ENCODE peak calls at places on chromosomes 2 and 18, in four cellular contexts. W is transverse colon, E is prostate gland, Q is heart left ventricle. G is an unnamed sample.

GRCh38 chr18:42514522-42514921 is 559.5 kb downstream of the PIK3C3 start:
- DNase-seq in W (no peak), E (no peak), Q (no peak), G (no peak)

GRCh38 chr2:9423922-9424272 is 443 bp downstream of the CPSF3 start:
- DNase-seq in W (peak), E (no peak), Q (no peak), G (no peak)

GRCh38 chr2:132253496-132254305 is 91.9 kb upstream of the ANKRD30BL start:
- DNase-seq in W (no peak), E (no peak), Q (no peak), G (no peak)

GRCh38 chr2:69997296-69998184 is 36.1 kb upstream of the ASPRV1 start:
- DNase-seq in W (peak), E (no peak), Q (no peak), G (no peak)

GRCh38 chr2:53767405-53768232 is at the start of gene CHAC2:
- DNase-seq in W (peak), E (peak), Q (peak), G (peak)

GRCh38 chr2:102262218-102263129 is 48.9 kb upstream of the IL1RL1 start:
- DNase-seq in W (no peak), E (no peak), Q (no peak), G (no peak)

GRCh38 chr2:201857326-201857725 is 51.0 kb downstream of the CDK15 start:
- DNase-seq in W (no peak), E (no peak), Q (no peak), G (no peak)

GRCh38 chr18:24019641-24020331 is 5.2 kb downstream of the TTC39C start:
- DNase-seq in W (no peak), E (no peak), Q (no peak), G (no peak)

GRCh38 chr18:46917108-46917807 is at the start of the genes KATNAL2 and PIAS2:
- DNase-seq in W (peak), E (peak), Q (peak), G (peak)

GRCh38 chr2:158670292-158670691 is 124.8 kb upstream of the DAPL1 start:
- DNase-seq in W (no peak), E (no peak), Q (no peak), G (no peak)

GRCh38 chr2:80365762-80366161 is 61.2 kb upstream of the LRRTM1 start:
- DNase-seq in W (no peak), E (no peak), Q (no peak), G (no peak)

GRCh38 chr18:31970617-31971016 is 27.7 kb upstream of the TRAPPC8 start:
- DNase-seq in W (no peak), E (no peak), Q (no peak), G (no peak)

GRCh38 chr18:66971951-66972350 is 368.1 kb upstream of the CDH19 start:
- DNase-seq in W (no peak), E (no peak), Q (no peak), G (no peak)

GRCh38 chr18:47520263-47520662 is 268.8 kb upstream of the SKOR2 start:
- DNase-seq in W (no peak), E (no peak), Q (no peak), G (no peak)

GRCh38 chr2:64711260-64711659 is 57.5 kb upstream of the SERTAD2 start:
- DNase-seq in W (no peak), E (no peak), Q (no peak), G (no peak)

GRCh38 chr2:160876029-160876428 is 284.2 kb upstream of the TANK start:
- DNase-seq in W (no peak), E (no peak), Q (no peak), G (no peak)

GRCh38 chr2:128310094-128310716 is 8.5 kb downstream of the HS6ST1 start:
- DNase-seq in W (no peak), E (no peak), Q (peak), G (no peak)

GRCh38 chr2:184067502-184067901 is 530.8 kb upstream of the ZNF804A start:
- DNase-seq in W (no peak), E (no peak), Q (no peak), G (no peak)

GRCh38 chr2:198401644-198402043 is 597.3 kb downstream of the PLCL1 start:
- DNase-seq in W (no peak), E (no peak), Q (no peak), G (no peak)

DNA sequence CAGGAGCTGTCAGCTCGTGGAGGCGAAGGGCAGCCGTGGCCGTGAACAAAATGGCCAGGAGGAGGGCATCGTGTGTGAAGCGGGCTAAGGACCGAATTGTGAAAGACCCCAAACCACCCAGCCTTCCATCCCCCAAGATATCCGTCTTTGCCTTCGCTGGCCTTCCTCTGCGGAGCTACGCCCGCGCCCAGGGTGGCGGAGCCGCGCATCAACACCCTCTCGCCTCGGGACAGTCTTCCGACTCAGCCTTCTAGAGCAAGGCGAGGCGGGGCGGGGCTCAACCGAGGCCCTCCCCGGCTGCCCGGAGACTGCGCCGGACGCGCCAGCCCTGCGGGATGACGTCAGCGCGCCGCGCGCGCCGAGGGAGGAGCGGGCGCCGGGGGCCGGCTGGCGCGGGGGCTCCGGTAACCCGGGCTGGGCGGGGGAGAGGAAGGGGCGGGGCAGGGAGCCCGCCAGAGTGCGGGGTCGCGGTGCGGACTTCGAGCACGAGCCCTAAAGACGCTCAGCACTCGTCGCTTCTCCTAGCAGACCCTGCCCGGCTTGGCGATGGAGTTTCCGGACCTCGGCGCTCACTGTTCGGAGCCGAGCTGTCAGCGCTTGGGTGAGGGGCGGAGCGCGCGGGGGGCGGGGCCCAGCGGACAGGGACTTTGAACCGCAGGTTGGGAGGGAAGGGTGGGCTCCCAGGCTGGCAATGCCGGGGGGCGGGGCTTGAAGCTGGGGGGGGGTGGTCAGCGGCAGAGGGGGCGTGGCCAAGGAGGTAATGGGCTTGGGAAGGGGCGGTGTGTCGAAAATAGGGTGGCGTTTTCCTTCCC is at the start of gene ZFAND2B:
- DNase-seq in W (peak), E (peak), Q (peak), G (peak)
- TF ChIP-seq POLR2A in W (peak), E (peak), Q (peak), G (peak)

DNA sequence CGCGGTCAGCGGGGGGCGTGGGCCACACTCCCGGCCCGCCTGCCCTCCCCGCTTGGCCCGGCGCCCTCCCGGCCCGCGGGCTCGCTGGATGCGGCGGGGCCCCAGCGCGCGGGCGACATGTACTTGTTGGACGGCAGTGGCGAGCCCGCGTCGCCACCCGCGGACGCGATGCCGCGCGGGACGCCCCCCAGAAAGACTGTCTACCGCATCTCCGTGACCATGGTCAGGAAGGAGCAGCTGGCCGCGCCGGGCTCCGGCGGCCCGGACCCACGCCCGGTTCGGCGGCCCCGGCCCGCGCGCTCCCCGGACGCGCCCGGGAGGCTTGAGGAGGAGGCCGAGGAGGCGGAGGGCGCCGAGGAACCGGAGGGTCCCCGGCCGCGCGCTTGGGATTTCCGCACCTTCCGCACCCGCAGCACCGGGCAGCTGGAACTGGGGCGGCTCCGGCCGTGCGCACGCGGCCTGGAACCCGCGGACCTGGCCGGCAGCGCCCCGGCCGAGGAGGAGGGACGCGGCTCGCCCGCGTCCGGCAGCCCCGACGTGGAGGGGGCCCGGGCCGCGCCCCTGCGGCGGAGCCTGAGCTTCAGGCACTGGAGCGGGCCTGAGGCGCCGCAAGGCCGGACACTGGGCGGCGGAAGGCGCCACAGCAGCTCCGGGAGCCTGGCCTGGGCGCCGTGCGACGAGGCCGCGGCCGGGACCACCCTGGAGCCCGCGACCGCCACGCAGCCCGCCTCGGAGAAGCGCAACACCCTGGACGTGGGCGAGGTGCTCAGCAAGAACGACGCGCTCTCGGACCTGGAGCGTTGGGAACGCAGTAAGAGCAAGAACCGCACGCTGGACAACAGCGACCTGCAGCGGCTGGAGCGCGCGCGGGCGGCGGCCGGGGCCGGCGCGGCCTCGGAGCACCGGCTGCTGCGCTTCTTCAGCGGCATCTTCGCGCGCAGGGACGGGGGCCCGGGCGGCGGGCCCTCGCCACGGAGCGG is 176.4 kb downstream of the AGAP1 start:
- DNase-seq in W (peak), E (peak), Q (peak), G (peak)
- TF ChIP-seq CTCF in W (peak), E (peak), Q (peak), G (peak)

GRCh38 chr2:39515273-39515896 is 78.3 kb upstream of the MAP4K3 start:
- DNase-seq in W (no peak), E (no peak), Q (no peak), G (no peak)

GRCh38 chr2:39515897-39516346 is 78.8 kb upstream of the MAP4K3 start:
- DNase-seq in W (no peak), E (no peak), Q (no peak), G (no peak)

GRCh38 chr2:39517622-39518021 is 80.5 kb upstream of the MAP4K3 start:
- DNase-seq in W (no peak), E (no peak), Q (no peak), G (no peak)

GRCh38 chr2:39517102-39517436 is 80.0 kb upstream of the MAP4K3 start:
- DNase-seq in W (no peak), E (no peak), Q (no peak), G (no peak)

DNA sequence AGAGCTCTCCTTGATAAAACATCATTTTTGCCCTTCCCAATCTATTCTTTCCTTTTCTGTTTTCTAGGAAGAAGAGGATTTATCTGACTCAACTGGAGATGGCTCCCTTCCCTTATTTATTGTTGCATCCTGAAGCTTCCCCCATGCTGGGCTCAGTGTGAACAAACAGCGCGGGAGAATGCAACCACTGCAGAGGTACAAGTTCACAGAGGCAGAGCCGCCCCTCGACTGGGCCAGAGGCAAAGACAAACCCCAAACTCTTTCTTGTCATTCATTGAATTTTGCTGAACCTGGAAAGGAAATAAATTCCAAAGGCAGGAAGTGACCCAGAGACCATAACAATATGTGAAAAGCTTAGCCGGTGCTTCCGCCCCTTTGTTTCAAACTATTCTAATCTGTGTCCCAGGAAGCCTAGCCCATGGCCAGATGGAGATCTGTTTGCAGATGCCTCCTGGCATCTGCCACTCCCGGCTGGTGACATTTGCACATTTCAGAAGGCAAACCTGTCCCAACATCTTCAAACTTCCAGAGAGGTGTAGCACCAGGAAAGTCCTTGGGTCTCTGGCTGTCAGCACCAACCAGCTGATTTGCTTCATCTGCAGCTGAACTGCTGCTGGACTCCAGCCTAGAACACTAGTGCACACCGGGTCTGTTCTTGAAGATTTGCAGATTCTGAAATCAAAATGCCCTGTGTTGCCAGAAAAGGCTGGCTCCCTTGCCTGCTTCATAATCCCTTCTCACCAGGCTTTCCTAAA is 79.4 kb upstream of the MAP4K3 start:
- DNase-seq in W (peak), E (peak), Q (peak), G (peak)
- TF ChIP-seq POLR2A in W (no peak), E (no peak), Q (no peak), G (no peak)

DNA sequence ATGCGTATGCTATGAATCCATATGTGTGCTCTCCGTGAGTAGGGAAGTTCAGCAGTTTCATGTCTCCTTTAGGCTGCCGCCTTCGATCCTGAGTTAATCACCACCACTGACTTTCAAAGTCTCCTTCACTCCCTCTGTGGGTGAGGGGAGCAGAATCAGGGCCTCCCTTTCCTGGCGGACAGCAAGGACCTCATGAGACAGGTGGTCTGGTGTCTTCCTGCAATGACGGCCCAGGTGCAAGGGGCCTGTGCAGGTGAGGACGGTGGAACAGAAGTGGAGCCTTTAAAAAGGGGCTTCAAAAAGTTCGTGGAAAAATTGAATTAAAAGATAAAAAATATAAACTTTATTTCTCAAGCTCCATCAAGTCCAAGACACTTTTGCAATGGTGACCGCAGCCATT is 222.6 kb downstream of the TWIST2 start:
- DNase-seq in W (no peak), E (no peak), Q (peak), G (no peak)
- TF ChIP-seq CTCF in W (no peak), E (no peak), Q (no peak), G (no peak)

GRCh38 chr2:27032495-27033252 is at the start of gene TMEM214:
- DNase-seq in W (peak), E (peak), Q (peak), G (peak)
- TF ChIP-seq POLR2A in W (peak), E (peak), Q (no peak), G (peak)

G was measured in thyroid gland.